ENCODE peak calls at places on chromosomes 7 and 10, in seven cellular contexts. R, F, U, I, L, J and D are unnamed samples.

GRCh38 chr7:7536396-7537019 is 835 bp upstream of the COL28A1 start:
- DNase-seq in L (no peak), J (no peak), R (no peak), U (no peak), I (no peak), F (no peak), D (no peak)

GRCh38 chr7:63521-64021 is 128.8 kb upstream of the FAM20C start:
- DNase-seq in R (no peak), U (no peak), I (no peak), F (no peak), L (peak), J (no peak), D (no peak)

GRCh38 chr10:60394444-60394843 is 4.8 kb upstream of the ANK3 start:
- DNase-seq in R (no peak), F (no peak), U (no peak), L (no peak), I (no peak), J (no peak), D (no peak)

GRCh38 chr7:43791-44540 is 148.4 kb upstream of the FAM20C start:
- DNase-seq in L (no peak), U (no peak), J (peak), R (no peak), I (no peak), F (no peak), D (no peak)

GRCh38 chr10:48215148-48215982 is 59.1 kb downstream of the FRMPD2 start:
- DNase-seq in R (no peak), U (peak), L (no peak), I (peak), F (peak), J (no peak), D (peak)

GRCh38 chr7:35657125-35657524 is 37.8 kb downstream of the HERPUD2 start:
- DNase-seq in R (no peak), J (no peak), F (no peak), I (no peak), L (no peak), U (no peak), D (no peak)

GRCh38 chr10:71076473-71077142 is 135.8 kb upstream of the UNC5B start:
- DNase-seq in J (no peak), I (no peak), L (no peak), U (no peak), R (no peak), F (no peak), D (no peak)

GRCh38 chr10:31698169-31698890 is 230.3 kb downstream of the ARHGAP12 start:
- DNase-seq in R (peak), I (no peak), F (no peak), J (peak), U (no peak), L (peak), D (no peak)

DNA sequence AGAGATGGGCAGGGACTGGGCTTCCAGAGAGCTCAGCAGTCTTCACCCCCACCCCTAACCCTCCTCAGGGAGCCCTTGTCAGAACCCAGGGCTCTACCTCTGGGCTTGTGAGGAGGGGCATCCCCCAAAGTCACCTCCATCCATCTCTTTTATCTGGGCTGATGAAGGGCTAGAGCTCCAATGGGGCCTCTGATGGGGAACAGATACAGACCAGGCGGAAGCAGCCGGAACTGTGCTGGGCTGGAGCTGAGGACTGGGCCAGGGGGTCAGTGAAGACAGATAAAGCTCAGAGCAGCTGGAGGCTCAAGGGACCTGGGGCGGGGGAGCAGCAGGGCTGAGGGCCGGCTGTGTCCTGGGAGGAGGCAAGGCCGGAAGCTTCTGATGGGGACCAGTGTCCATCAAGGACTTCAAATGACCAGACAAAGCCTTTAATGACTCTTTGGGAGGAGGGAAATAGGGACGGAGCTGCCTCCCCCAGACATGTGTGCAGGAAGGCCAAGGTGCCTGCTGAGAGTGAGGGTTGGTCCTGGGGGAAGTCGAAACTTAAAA is 10.2 kb downstream of the KAZALD1 start:
- DNase-seq in F (no peak), U (no peak), L (peak), I (no peak), J (no peak), R (no peak), D (no peak)
- H3K27ac ChIP-seq in F (no peak), U (no peak), L (no peak), I (no peak), J (no peak), R (no peak), D (no peak)

DNA sequence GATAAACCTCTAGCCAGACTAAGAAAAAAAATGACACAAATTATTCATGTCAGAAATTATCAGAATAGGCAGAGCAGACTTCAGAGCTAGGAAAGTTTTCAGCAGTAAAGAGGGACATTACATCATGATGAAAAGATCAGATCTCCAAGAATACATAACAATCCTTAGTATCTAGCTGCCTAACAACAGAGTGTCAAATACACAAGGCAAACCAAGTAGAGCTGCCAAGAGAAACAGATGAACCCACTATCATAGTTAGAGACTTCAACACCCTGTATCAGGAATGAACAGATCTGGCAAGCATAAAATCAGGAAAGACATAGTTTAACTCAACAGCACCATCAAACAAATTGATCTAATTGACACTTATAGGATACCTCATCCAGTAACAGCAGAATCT is 92.3 kb downstream of the NKX6-2 start:
- DNase-seq in F (no peak), R (no peak), J (no peak), L (no peak), U (no peak), I (no peak), D (no peak)
- H3K4me3 ChIP-seq in F (no peak), R (no peak), J (no peak), L (no peak), U (no peak), I (no peak), D (no peak)

GRCh38 chr7:139133335-139134139 is 24.0 kb upstream of the ZC3HAV1 start:
- DNase-seq in R (peak), J (peak), U (peak), I (peak), F (peak), L (peak), D (peak)
- H3K27ac ChIP-seq in R (peak), J (peak), U (peak), I (no peak), F (no peak), L (peak), D (peak)

GRCh38 chr10:119653209-119653608 is 2.0 kb downstream of the BAG3 start:
- DNase-seq in R (no peak), F (no peak), J (no peak), L (no peak), I (no peak), U (no peak), D (no peak)
- H3K4me3 ChIP-seq in R (peak), F (no peak), J (peak), L (peak), I (peak), U (peak), D (no peak)

GRCh38 chr10:69360485-69361302 is 56.0 kb downstream of the TACR2 start:
- DNase-seq in R (no peak), J (peak), F (peak), L (peak), U (peak), I (no peak), D (peak)

GRCh38 chr10:69358148-69358795 is 58.4 kb downstream of the TACR2 start:
- DNase-seq in L (no peak), F (no peak), J (no peak), I (no peak), R (no peak), U (no peak), D (no peak)

GRCh38 chr10:69361303-69361614 is 55.5 kb downstream of the TACR2 start:
- DNase-seq in U (no peak), F (peak), J (no peak), R (no peak), L (peak), I (no peak), D (no peak)

GRCh38 chr10:69362471-69362954 is 54.2 kb downstream of the TACR2 start:
- DNase-seq in J (peak), L (peak), I (no peak), F (peak), R (no peak), U (no peak), D (no peak)

GRCh38 chr10:69359089-69360025 is 57.4 kb downstream of the TACR2 start:
- DNase-seq in F (no peak), U (no peak), L (no peak), R (no peak), I (no peak), J (no peak), D (no peak)
- H3K27ac ChIP-seq in F (peak), U (peak), L (no peak), R (no peak), I (no peak), J (no peak), D (no peak)

GRCh38 chr7:43113622-43114450 is 1.4 kb downstream of the HECW1 start:
- DNase-seq in J (no peak), L (no peak), F (peak), R (no peak), I (no peak), U (no peak), D (no peak)

GRCh38 chr7:43114451-43114765 is 2.0 kb downstream of the HECW1 start:
- DNase-seq in F (no peak), R (no peak), L (no peak), I (no peak), U (no peak), J (no peak), D (no peak)

GRCh38 chr7:43110790-43111362 is 1.6 kb upstream of the HECW1 start:
- DNase-seq in F (no peak), U (no peak), R (no peak), L (no peak), I (no peak), J (no peak), D (no peak)

GRCh38 chr7:43112088-43112940 is at the start of gene HECW1:
- DNase-seq in I (no peak), U (no peak), R (no peak), J (no peak), L (no peak), F (peak), D (no peak)

DNA sequence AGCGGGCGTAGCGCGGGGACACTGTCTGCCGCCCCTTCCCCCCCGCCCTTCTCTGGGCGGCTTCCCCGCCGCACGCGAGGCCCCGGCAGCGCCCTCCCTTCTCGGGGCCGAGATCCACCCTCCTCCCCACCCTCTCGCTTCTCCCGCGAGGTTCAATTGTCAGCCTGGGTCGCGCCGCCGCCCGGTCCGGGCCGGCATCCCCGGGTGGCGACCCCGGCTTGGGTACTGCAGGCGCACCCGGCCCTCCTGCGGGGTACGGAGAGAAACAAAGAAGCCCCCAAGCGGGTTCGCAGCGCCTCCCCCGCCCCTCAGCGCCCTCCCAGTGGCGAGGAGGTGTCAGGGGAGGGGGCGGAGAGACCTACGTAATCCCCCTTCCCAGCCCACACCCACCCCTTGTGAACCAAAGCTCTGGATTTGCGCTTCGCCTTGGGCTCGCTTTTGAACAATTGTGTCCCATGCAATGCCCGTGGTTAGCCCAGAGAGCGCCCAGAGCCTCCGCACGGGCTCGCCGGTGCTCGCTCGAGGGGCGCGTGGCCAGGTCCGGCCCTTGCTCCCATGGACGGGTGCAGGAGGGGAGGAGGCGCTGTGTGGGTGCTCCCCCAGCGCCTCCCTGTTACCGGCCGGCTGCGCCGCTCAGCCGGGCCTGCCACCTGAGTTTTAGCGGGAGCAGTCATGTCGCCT is 634 bp downstream of the HECW1 start:
- DNase-seq in F (peak), I (no peak), J (peak), U (peak), R (no peak), L (no peak), D (no peak)
- H3K4me3 ChIP-seq in F (peak), I (no peak), J (peak), U (peak), R (peak), L (peak), D (no peak)

DNA sequence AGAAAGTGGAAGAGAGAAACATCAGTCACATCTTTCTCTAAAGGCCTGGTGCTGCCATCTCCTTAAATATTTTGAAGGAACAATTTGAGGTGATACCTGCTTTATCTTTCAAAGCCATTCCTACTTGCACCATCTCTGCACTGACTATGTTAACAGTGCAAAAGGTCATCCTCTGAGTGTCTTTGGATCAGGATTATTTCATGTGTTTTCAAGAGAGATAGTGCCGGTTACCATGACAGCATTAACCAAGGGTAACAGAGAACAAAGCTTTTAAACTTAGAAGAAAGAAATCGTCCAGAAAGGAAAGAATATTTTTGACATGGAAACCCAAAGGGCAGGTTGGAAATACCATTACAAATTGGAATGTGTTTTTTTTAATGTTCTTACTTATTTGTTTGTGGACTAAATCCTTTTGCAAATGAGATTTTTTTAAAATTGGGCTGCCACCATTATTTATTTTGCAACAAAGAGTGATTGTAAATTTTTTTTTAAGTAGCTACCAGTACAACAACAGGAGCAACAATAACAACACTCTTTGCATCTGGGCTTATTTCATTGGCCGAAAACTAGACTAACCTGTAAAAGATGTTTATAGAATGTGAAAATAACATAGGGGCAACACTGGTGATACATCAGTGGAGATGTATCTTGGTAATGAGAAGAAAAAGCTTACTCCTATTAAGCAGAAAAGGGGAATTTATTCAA is 234.2 kb downstream of the CREB5 start:
- DNase-seq in I (no peak), R (no peak), F (no peak), U (no peak), J (no peak), L (no peak), D (no peak)
- H3K27ac ChIP-seq in I (no peak), R (no peak), F (no peak), U (no peak), J (no peak), L (no peak), D (no peak)

GRCh38 chr7:89002942-89003618 is 207.5 kb upstream of the TEX47 start:
- DNase-seq in U (no peak), L (no peak), R (no peak), I (no peak), F (no peak), J (no peak), D (peak)

GRCh38 chr7:89003619-89003956 is 208.1 kb upstream of the TEX47 start:
- DNase-seq in F (no peak), L (no peak), R (no peak), U (no peak), I (no peak), J (no peak), D (no peak)

DNA sequence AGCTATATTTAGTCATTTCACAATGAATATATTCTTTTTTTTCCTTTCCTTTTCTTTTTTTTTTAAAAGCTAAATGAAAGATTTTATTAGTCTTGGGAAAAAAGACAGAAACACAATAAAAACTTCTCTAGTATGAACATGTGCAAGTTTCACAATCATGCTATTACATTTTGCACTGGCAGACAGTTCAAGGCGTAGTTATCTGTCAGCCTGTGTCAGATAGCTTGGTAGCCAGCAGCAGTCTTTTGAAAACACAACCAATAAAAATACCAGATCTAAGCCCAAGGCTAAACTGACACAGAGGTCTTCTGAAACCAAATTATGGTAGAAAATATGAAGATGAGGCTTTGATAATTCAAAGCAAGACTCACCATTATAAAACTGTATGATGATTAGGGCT is 205.8 kb upstream of the TEX47 start:
- DNase-seq in U (no peak), I (no peak), L (no peak), R (no peak), J (no peak), F (no peak), D (no peak)
- H3K4me3 ChIP-seq in U (no peak), I (no peak), L (no peak), R (no peak), J (no peak), F (no peak), D (no peak)

GRCh38 chr10:103663802-103664201 is 170.3 kb downstream of the NEURL1 start:
- DNase-seq in J (no peak), I (no peak), L (peak), U (no peak), F (peak), R (peak), D (peak)
- H3K27ac ChIP-seq in J (peak), I (peak), L (peak), U (no peak), F (no peak), R (no peak), D (no peak)

GRCh38 chr7:73424486-73424885 is 9.1 kb upstream of the FZD9 start:
- DNase-seq in L (no peak), F (no peak), R (no peak), J (no peak), U (no peak), I (no peak), D (no peak)
- H3K4me3 ChIP-seq in L (peak), F (no peak), R (no peak), J (no peak), U (no peak), I (no peak), D (no peak)